ENCODE peak calls at places on chromosomes 12 and 14, in ten cellular contexts. A, K, G, W, D, I, S, Y, F and T are unnamed samples.
A peak's percentile ranks its signal among the peaks of the same experiment; 100 is the strongest.

GRCh38 chr12:67988600-67988999 is 647 bp upstream of the IFNG-AS1 start:
- DNase-seq in K (no peak), F (no peak), G (no peak), A (no peak), I (no peak), S (no peak), W (no peak), D (no peak), Y (no peak), T (no peak)

GRCh38 chr12:6771509-6772330 is 600 bp upstream of the LAG3 start:
- DNase-seq in D (no peak), S (no peak), Y (no peak), A (no peak), G (no peak), F (no peak), I (no peak), K (no peak), W (no peak), T (no peak)

GRCh38 chr12:71282020-71282419 is 124.2 kb upstream of the TSPAN8 start:
- DNase-seq in W (no peak), F (no peak), D (no peak), S (no peak), A (no peak), I (no peak), K (no peak), Y (no peak), G (no peak), T (no peak)

GRCh38 chr12:68591716-68592437 is 18.8 kb upstream of the RAP1B start:
- DNase-seq in G (no peak), S (no peak), A (no peak), D (no peak), Y (no peak), I (no peak), K (no peak), F (peak; percentile 50), W (no peak), T (no peak)

GRCh38 chr12:3518902-3519301 is 27.9 kb downstream of the PRMT8 start:
- DNase-seq in G (no peak), F (no peak), I (no peak), Y (no peak), K (no peak), W (no peak), D (no peak), A (no peak), S (no peak), T (no peak)

GRCh38 chr12:57126561-57126960 is 1.7 kb upstream of the LRP1 start:
- DNase-seq in D (no peak), Y (no peak), F (no peak), I (no peak), S (no peak), G (no peak), K (no peak), A (no peak), W (no peak), T (no peak)

GRCh38 chr12:57459750-57460400 is at the start of gene GLI1:
- DNase-seq in F (no peak), A (no peak), G (no peak), K (no peak), Y (peak; percentile 73), I (peak; percentile 28), S (no peak), D (no peak), W (no peak), T (no peak)

GRCh38 chr14:23645812-23646647 is 9.9 kb downstream of the DHRS2 start:
- DNase-seq in A (no peak), K (no peak), Y (no peak), S (no peak), D (no peak), F (no peak), I (no peak), G (no peak), W (no peak), T (no peak)

GRCh38 chr14:101520621-101521305 is 40.5 kb upstream of the DIO3 start:
- DNase-seq in A (no peak), W (no peak), G (no peak), F (no peak), D (peak; percentile 27), I (no peak), K (no peak), Y (no peak), S (no peak), T (no peak)

GRCh38 chr14:100827751-100828447 is 2.0 kb downstream of the MEG3 start:
- DNase-seq in Y (no peak), D (peak; percentile 89), F (no peak), S (no peak), W (no peak), G (no peak), A (no peak), K (no peak), I (peak; percentile 81), T (no peak)

GRCh38 chr14:103448097-103448496 is 62.9 kb downstream of the MARK3 start:
- DNase-seq in A (no peak), S (no peak), W (no peak), G (no peak), D (peak; percentile 32), I (peak; percentile 25), F (no peak), K (no peak), Y (no peak), T (no peak)

GRCh38 chr14:104142136-104143041 is 4.0 kb downstream of the KIF26A start:
- DNase-seq in G (no peak), A (no peak), D (no peak), S (no peak), K (no peak), Y (no peak), I (no peak), F (peak; percentile 19), W (peak; percentile 6), T (no peak)

GRCh38 chr12:26831959-26832816 is 806 bp downstream of the ITPR2 start:
- DNase-seq in Y (peak; percentile 71), S (no peak), A (peak; percentile 74), F (peak; percentile 80), D (peak; percentile 80), G (no peak), I (peak; percentile 80), W (peak; percentile 64), K (peak; percentile 40), T (peak; percentile 73)
- TF ChIP-seq CTCF in Y (no peak), S (no peak), A (no peak), F (no peak), D (peak; percentile 17), G (no peak), I (peak; percentile 13), W (no peak), K (no peak), T (no peak)

DNA sequence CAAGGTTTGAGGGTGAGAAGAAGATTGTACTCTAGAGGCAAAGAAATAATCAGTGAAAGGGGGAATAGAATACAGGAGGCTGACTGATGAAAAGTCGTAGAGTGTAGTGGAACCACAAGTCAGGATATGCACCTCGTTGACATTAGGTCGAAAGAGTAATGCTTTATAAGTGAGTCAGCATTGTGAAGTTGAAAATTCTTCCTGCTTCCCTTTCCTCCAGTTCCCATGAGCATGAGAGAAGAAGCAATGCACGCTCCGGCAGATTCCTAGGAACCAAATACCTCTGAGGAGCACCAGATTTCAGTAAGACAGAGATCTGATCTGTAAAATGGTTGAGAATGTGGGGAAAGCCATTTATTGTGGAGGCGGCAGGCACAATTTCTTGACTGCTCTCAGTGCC is 16.5 kb downstream of the CCER1 start:
- DNase-seq in W (no peak), F (no peak), G (peak; percentile 55), D (peak; percentile 83), S (no peak), A (no peak), I (peak; percentile 73), K (no peak), Y (no peak), T (no peak)
- TF ChIP-seq CTCF in W (no peak), F (no peak), G (no peak), D (no peak), S (no peak), A (no peak), I (no peak), K (no peak), Y (no peak), T (no peak)

GRCh38 chr14:33796356-33796755 is 154.5 kb downstream of the EGLN3 start:
- DNase-seq in S (no peak), G (peak; percentile 82), Y (no peak), F (no peak), I (no peak), K (no peak), W (no peak), A (no peak), D (peak; percentile 97), T (no peak)

GRCh38 chr14:33791971-33792370 is 158.9 kb downstream of the EGLN3 start:
- DNase-seq in A (no peak), S (no peak), F (no peak), D (no peak), W (no peak), G (no peak), Y (no peak), K (no peak), I (no peak), T (no peak)

GRCh38 chr14:33792387-33793368 is 158.2 kb downstream of the EGLN3 start:
- DNase-seq in S (no peak), Y (peak; percentile 84), I (peak; percentile 66), A (peak; percentile 81), W (peak; percentile 30), F (no peak), K (peak; percentile 92), G (peak; percentile 34), D (peak; percentile 82), T (peak; percentile 87)

GRCh38 chr14:33793711-33794110 is 157.2 kb downstream of the EGLN3 start:
- DNase-seq in S (no peak), F (no peak), W (no peak), A (no peak), K (no peak), D (no peak), I (no peak), G (no peak), Y (no peak), T (no peak)

DNA sequence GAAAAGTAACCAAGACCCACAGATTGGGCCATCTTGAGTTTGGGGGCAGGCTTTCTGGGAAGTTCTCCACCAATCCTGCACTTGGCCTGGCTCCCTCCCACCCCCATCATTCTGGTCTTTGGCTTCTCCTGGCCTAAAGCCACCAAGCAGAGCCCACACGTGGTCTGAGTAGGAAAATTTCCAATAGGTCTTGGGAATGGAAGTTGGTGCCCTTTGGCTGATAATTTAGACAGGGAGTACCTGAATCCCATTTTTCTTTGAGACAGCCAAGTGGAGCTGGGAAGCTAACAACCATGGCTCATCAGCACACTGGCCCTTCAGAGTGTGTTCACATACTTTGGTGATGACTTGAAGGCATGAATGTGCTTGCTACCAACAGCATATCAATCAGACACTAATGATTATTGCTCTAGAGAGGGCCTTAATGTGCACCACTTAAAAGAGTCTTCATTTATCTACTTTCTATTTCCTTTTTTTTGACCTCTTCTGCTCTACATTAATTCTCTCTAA is 156.0 kb downstream of the EGLN3 start:
- DNase-seq in W (no peak), D (peak; percentile 98), Y (no peak), F (no peak), G (no peak), S (no peak), K (no peak), I (no peak), A (no peak), T (no peak)
- TF ChIP-seq CTCF in W (no peak), D (no peak), Y (no peak), F (no peak), G (no peak), S (no peak), K (no peak), I (no peak), A (no peak), T (no peak)

DNA sequence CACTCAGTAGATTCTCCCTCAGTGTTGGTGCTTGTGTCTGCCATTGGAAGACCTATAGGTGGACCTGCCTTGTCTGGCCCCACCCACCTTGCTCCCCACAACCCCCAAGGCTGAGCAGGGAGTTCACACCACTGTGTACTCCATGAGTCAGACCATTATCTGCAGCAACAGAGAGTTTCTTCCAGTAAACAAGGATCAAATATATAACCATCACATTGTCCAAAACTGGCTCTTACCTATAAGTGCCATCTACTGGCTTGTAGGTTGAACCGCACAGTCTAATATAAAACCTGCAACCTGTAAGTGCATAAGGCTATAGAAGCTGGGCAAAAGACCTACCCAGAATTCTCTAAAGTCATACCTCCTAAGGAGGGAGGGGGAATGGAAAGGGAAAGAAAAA is 7.9 kb downstream of the TAS2R13 start:
- DNase-seq in K (no peak), F (no peak), G (no peak), S (no peak), A (peak; percentile 36), Y (no peak), I (no peak), D (no peak), W (no peak), T (no peak)
- TF ChIP-seq CTCF in K (peak; percentile 36), F (no peak), G (no peak), S (no peak), A (peak; percentile 54), Y (no peak), I (no peak), D (no peak), W (no peak), T (no peak)